ENCODE peak calls at places on chromosomes 5 and 9, in five cellular contexts. S is neural progenitor cell, E is upper lobe of right lung, R is gastrocnemius medialis, M is body of pancreas. T is an unnamed sample. For H3K27me3, the result is how much of the 10 kb centered on the place peaks cover.

GRCh38 chr9:26809795-26810194 is 82.8 kb downstream of the CAAP1 start:
- DNase-seq in R (no peak), E (no peak), S (no peak), M (no peak), T (no peak)

GRCh38 chr5:149135536-149136201 is 5.6 kb upstream of the ABLIM3 start:
- DNase-seq in E (no peak), M (no peak), S (no peak), R (no peak), T (no peak)

GRCh38 chr9:114759512-114759911 is 46.3 kb downstream of the TNFSF15 start:
- DNase-seq in E (no peak), S (no peak), R (no peak), M (no peak), T (no peak)

GRCh38 chr5:136205061-136205702 is 12.2 kb upstream of the SMIM32 start:
- DNase-seq in E (peak), S (no peak), M (no peak), R (no peak), T (no peak)

GRCh38 chr9:112884086-112884485 is 6.6 kb downstream of the SLC46A2 start:
- DNase-seq in S (no peak), R (no peak), M (no peak), E (no peak), T (no peak)

GRCh38 chr9:15231788-15232635 is 75.0 kb downstream of the TTC39B start:
- DNase-seq in R (no peak), M (no peak), E (no peak), S (peak), T (peak)

GRCh38 chr5:141707535-141707934 is 25.5 kb upstream of the ARAP3 start:
- DNase-seq in R (no peak), E (no peak), S (no peak), M (no peak), T (no peak)

GRCh38 chr5:135308245-135308644 is 90.8 kb downstream of the MACROH2A1 start:
- DNase-seq in R (no peak), S (no peak), E (no peak), M (no peak), T (no peak)

GRCh38 chr5:6419340-6419852 is 29.3 kb upstream of the UBE2QL1 start:
- DNase-seq in E (no peak), M (no peak), S (no peak), R (no peak), T (no peak)

GRCh38 chr5:61817472-61818326 is 485.6 kb downstream of the ZSWIM6 start:
- DNase-seq in S (peak), R (no peak), M (peak), E (no peak), T (peak)

GRCh38 chr5:128904815-128905214 is 60.5 kb upstream of the SLC27A6 start:
- DNase-seq in E (no peak), R (no peak), M (no peak), S (peak), T (no peak)

GRCh38 chr9:70040506-70040905 is 3.1 kb upstream of the MAMDC2 start:
- DNase-seq in M (no peak), R (no peak), E (no peak), S (no peak), T (peak)

GRCh38 chr5:7904170-7904569 is 35.2 kb downstream of the MTRR start:
- DNase-seq in M (no peak), S (no peak), R (no peak), E (no peak), T (no peak)

GRCh38 chr5:43389679-43390329 is 22.4 kb downstream of the CCL28 start:
- DNase-seq in S (peak), E (no peak), M (peak), R (peak), T (peak)

GRCh38 chr9:38437193-38437823 is 13.1 kb upstream of the IGFBPL1 start:
- DNase-seq in R (no peak), E (no peak), S (no peak), M (peak), T (no peak)

GRCh38 chr9:131436386-131436785 is 42.5 kb downstream of the PRRC2B start:
- DNase-seq in M (no peak), E (no peak), R (no peak), S (peak), T (no peak)

GRCh38 chr5:157026789-157027424 is 32.0 kb downstream of the HAVCR1 start:
- DNase-seq in E (no peak), M (no peak), R (no peak), S (peak), T (peak)

GRCh38 chr5:30607301-30607700 is 586.2 kb upstream of the CDH6 start:
- DNase-seq in S (no peak), M (no peak), R (no peak), E (no peak), T (no peak)

GRCh38 chr9:127216210-127216887 is 48.2 kb upstream of the GARNL3 start:
- DNase-seq in S (no peak), R (no peak), M (no peak), E (no peak), T (no peak)

GRCh38 chr9:89885156-89885555 is 280.3 kb downstream of the GADD45G start:
- DNase-seq in R (no peak), E (peak), M (no peak), S (no peak), T (no peak)

GRCh38 chr5:72452515-72453259 is 54.5 kb downstream of the ZNF366 start:
- DNase-seq in M (peak), E (no peak), R (peak), S (no peak), T (no peak)

GRCh38 chr5:174533127-174533453 is 191.3 kb upstream of the MSX2 start:
- DNase-seq in S (no peak), E (no peak), M (no peak), R (no peak), T (no peak)

GRCh38 chr9:127980056-127980705 is 608 bp downstream of the EEIG1 start:
- DNase-seq in M (peak), R (no peak), E (peak), S (peak), T (peak)

GRCh38 chr9:134061688-134062371 is 6.0 kb downstream of the BRD3 start:
- DNase-seq in R (peak), M (peak), S (peak), E (peak), T (no peak)

GRCh38 chr9:99171225-99172128 is 50.3 kb downstream of the ALG2 start:
- DNase-seq in S (peak), E (no peak), M (no peak), R (no peak), T (no peak)

GRCh38 chr9:99169982-99170761 is 51.6 kb downstream of the ALG2 start:
- DNase-seq in S (peak), E (no peak), M (no peak), R (no peak), T (peak)

GRCh38 chr9:99167120-99167519 is 54.6 kb downstream of the ALG2 start:
- DNase-seq in S (no peak), M (no peak), E (no peak), R (no peak), T (no peak)

GRCh38 chr9:99167694-99168093 is 54.0 kb downstream of the ALG2 start:
- DNase-seq in E (no peak), R (no peak), S (no peak), M (no peak), T (no peak)

DNA sequence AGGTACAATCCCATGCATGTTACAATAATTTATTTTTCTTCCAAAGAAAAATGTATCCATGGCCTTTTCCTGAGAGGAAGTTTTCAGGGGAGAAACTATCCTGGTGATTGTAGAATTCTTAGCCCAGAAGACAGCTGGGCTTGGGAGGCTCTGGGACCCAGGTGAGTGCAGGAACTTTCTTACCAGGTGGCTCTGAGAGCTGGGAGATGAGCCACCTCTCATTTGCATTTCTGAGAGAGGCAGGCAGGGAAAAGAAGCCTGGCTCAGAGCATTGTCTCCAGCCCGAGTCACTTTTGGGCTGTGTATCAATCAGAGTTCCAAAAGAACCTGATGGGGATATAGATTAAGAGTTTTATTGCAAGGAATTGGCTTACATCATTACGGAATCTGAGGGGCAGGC is 52.7 kb downstream of the ALG2 start:
- DNase-seq in M (no peak), R (no peak), E (no peak), S (no peak), T (no peak)
- H3K27me3 ChIP-seq in M (under half), R (under half), E (under half), S (under half), T (under half)

GRCh38 chr5:10381805-10382204 is 28.3 kb downstream of the MARCHF6 start:
- DNase-seq in R (no peak), E (no peak), S (no peak), M (no peak), T (no peak)
- H3K4me3 ChIP-seq in R (no peak), E (no peak), S (no peak), M (no peak), T (no peak)

DNA sequence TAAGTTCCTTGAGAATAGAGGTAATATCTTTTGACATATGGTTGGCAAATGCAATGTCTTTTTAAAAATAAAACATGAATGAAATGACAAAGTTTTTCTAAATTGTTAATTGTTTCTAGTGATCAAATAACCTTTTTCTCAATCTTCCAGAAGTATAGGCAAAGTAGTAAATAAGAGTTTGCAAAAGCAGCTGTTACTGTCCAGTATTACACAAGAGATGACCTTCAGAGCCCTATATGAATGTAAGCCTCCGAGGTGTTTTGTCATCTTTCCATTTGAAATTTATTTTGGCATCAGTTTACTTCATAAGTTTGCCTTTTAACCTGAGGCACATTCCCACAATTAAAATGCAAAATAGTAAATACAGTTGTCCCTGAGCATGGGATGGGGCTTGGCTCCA is 65.7 kb downstream of the MEGF9 start:
- DNase-seq in E (no peak), S (no peak), M (no peak), R (no peak), T (no peak)
- H3K27ac ChIP-seq in E (no peak), S (no peak), M (no peak), R (no peak), T (no peak)

GRCh38 chr5:138664276-138664943 is 88.8 kb upstream of the CTNNA1 start:
- DNase-seq in R (no peak), S (no peak), M (no peak), E (no peak), T (peak)

GRCh38 chr5:138665261-138665660 is 88.0 kb upstream of the CTNNA1 start:
- DNase-seq in S (no peak), R (no peak), E (no peak), M (no peak), T (no peak)

GRCh38 chr5:138668981-138669380 is 84.2 kb upstream of the CTNNA1 start:
- DNase-seq in M (no peak), S (no peak), R (no peak), E (no peak), T (no peak)

GRCh38 chr5:138666226-138666742 is 86.9 kb upstream of the CTNNA1 start:
- DNase-seq in R (no peak), M (no peak), S (no peak), E (no peak), T (no peak)

GRCh38 chr5:138668451-138668850 is 84.8 kb upstream of the CTNNA1 start:
- DNase-seq in M (no peak), E (no peak), S (no peak), R (no peak), T (no peak)
- H3K27me3 ChIP-seq in M (under half), E (under half), S (under half), R (under half), T (under half)

GRCh38 chr5:134227786-134228185 is 1.9 kb upstream of the PPP2CA start:
- DNase-seq in R (no peak), S (no peak), E (no peak), M (no peak), T (no peak)
- H3K4me3 ChIP-seq in R (no peak), S (no peak), E (no peak), M (no peak), T (no peak)

GRCh38 chr5:67432601-67433000 is 236.0 kb upstream of the CD180 start:
- DNase-seq in S (no peak), E (no peak), R (no peak), M (no peak), T (no peak)

GRCh38 chr5:67425514-67425913 is 228.9 kb upstream of the CD180 start:
- DNase-seq in R (no peak), S (no peak), M (no peak), E (no peak), T (no peak)

GRCh38 chr5:67431191-67431590 is 234.6 kb upstream of the CD180 start:
- DNase-seq in M (no peak), S (no peak), E (no peak), R (no peak), T (no peak)

GRCh38 chr5:67426961-67427630 is 230.5 kb upstream of the CD180 start:
- DNase-seq in M (no peak), R (no peak), S (no peak), E (no peak), T (no peak)

DNA sequence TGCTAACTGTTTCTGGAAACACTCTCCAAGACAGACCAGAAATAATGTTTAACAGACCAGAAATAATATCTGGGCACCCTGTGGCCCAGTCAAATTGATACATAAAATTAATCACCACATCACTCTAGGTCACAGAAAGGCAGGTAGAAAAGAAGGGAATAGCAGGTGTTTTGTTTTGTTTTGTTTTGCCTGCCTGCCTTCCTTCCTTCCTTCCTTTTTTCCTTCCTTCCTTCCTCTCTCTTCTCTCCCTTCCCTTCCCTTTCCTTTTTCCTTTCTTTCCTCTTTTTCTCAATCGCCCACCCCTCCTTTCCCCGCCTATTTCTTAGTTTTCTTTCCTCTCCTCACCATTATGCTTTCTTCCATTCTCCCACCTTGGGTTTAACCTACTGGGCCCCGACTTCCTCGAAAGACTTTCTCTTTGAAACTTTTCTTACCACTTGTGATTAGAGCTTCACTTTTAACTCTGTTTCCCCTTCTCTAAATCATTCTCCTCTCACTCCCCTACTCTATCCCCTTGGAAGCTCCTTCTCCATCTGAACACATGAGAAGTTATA is 231.2 kb upstream of the CD180 start:
- DNase-seq in S (no peak), M (no peak), R (no peak), E (no peak), T (no peak)
- H3K27ac ChIP-seq in S (no peak), M (no peak), R (no peak), E (no peak), T (no peak)

DNA sequence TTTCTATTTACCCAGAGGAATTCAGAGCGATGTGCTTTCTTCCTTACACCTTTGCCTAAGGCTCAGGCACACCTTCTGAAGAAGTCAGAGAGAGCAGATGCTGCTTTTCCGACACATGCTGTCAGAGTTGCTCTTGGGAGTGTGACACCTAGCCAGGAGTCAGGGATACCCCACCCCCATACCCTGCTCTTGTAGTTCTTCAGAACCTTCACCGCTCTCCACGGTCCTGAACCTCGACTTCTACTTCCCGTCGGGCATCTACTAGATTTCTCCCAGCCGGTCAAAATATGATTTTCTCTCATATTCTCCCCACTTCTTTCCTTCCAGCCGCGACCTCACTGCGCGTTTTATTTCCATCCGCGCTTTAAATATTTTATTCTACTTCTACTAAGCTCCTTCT is 1.7 kb downstream of the GRIN3A start:
- DNase-seq in R (no peak), M (peak), E (no peak), S (peak), T (no peak)
- H3K27me3 ChIP-seq in R (under half), M (under half), E (half or more), S (half or more), T (under half)